ENCODE peak calls at places on chromosomes 11 and 22, in five cellular contexts. S is lung, V is neural crest cell, K is upper lobe of left lung, A is cardiac muscle cell. H is an unnamed sample.

GRCh38 chr11:5596611-5597201 is at the start of gene TRIM6:
- DNase-seq in K (no peak), V (peak), A (peak), S (peak), H (no peak)

GRCh38 chr11:130464289-130464812 is 15.9 kb downstream of the ADAMTS15 start:
- DNase-seq in A (peak), V (no peak), S (no peak), K (no peak), H (no peak)

GRCh38 chr11:90747057-90747456 is 524.2 kb upstream of the CHORDC1 start:
- DNase-seq in V (no peak), A (peak), K (no peak), S (no peak), H (no peak)

GRCh38 chr22:46374663-46375474 is 39.4 kb downstream of the TRMU start:
- DNase-seq in V (no peak), K (no peak), S (peak), A (no peak), H (no peak)

GRCh38 chr22:26322179-26322905 is 106.7 kb upstream of the ASPHD2 start:
- DNase-seq in S (no peak), V (no peak), A (peak), K (no peak), H (no peak)

GRCh38 chr22:35205141-35205775 is 52.0 kb upstream of the HMGXB4 start:
- DNase-seq in A (no peak), S (no peak), K (no peak), V (no peak), H (no peak)

GRCh38 chr11:62452261-62452660 is 33.4 kb downstream of the SCGB1A1 start:
- DNase-seq in A (no peak), K (no peak), S (no peak), V (no peak), H (no peak)

GRCh38 chr11:130428692-130429681 is 578 bp upstream of the ADAMTS8 start:
- DNase-seq in A (no peak), V (no peak), S (no peak), K (no peak), H (no peak)

GRCh38 chr11:122002926-122003325 is 113.1 kb downstream of the BLID start:
- DNase-seq in A (no peak), S (no peak), V (no peak), K (no peak), H (no peak)

DNA sequence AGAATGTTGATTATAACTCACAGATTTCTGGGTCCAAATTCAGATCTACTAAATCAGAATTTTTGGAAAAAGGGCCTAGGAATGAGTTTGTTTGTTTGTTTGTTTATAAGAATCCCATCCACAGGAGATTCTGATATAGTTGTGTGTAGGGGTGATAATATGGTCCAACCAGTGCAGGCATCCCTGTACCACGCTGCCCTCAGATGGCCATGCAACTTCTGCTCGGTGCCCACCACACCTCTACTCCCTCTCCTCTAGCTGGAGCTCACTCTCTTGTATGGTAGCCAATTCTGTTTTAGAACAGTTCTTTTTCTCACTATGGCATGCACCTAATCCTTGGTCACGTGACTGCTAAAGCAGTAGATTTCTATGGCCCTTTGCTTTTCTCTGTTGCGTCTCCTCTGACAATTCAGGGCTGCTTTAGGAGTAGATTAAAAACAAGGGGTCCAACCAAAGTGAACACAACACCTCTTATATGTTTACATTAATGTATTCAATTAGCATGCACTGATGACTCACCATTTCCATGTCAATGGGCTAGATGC is 103.3 kb upstream of the KCNA4 start:
- DNase-seq in S (no peak), V (no peak), A (no peak), K (no peak), H (no peak)
- TF ChIP-seq CTCF in S (no peak), V (no peak), A (no peak), K (no peak), H (no peak)

GRCh38 chr11:72753341-72754148 is 1.3 kb upstream of the ARAP1 start:
- DNase-seq in S (no peak), A (no peak), V (no peak), K (no peak), H (no peak)
- TF ChIP-seq CTCF in S (no peak), A (peak), V (no peak), K (peak), H (no peak)

GRCh38 chr22:31944700-31945477 is 554 bp downstream of the YWHAH start:
- DNase-seq in A (peak), V (peak), S (peak), K (peak), H (no peak)
- TF ChIP-seq CTCF in A (no peak), V (no peak), S (no peak), K (no peak), H (no peak)

GRCh38 chr11:20443596-20443995 is 56.1 kb downstream of the PRMT3 start:
- DNase-seq in A (peak), V (no peak), K (no peak), S (no peak), H (no peak)
- TF ChIP-seq CTCF in A (peak), V (peak), K (no peak), S (no peak), H (no peak)

GRCh38 chr22:37739611-37740049 is 42.8 kb downstream of the TRIOBP start:
- DNase-seq in K (no peak), S (no peak), A (no peak), V (no peak), H (no peak)
- TF ChIP-seq CTCF in K (no peak), S (no peak), A (no peak), V (no peak), H (no peak)

H was measured in natural killer cell.